ENCODE peak calls at places on chromosomes 13 and 19, in ten cellular contexts. U is PC-3; V is choroid plexus epithelial cell; A is AG09319; F is IMR-90; T is breast epithelium; Z is Caco-2; R is activated CD8-positive, alpha-beta T cell treated with anti-CD3 and anti-CD28 coated beads for 36 hours; I is K562; K is foreskin fibroblast. M is an unnamed sample.

GRCh38 chr13:74070065-74070464 is 64.1 kb downstream of the KLF12 start:
- DNase-seq in K (no peak), V (no peak), R (peak), F (no peak), U (no peak), T (no peak), I (no peak), Z (no peak), A (no peak), M (no peak)

GRCh38 chr19:30449673-30450072 is 77.5 kb downstream of the ZNF536 start:
- DNase-seq in I (no peak), F (no peak), Z (no peak), T (no peak), U (no peak), V (peak), R (no peak), A (no peak), K (no peak), M (no peak)

GRCh38 chr13:45501175-45501526 is 36.4 kb downstream of the COG3 start:
- DNase-seq in A (no peak), U (no peak), R (no peak), T (no peak), Z (no peak), K (no peak), V (no peak), F (no peak), I (no peak), M (no peak)

GRCh38 chr13:46039421-46040036 is 13.0 kb downstream of the ZC3H13 start:
- DNase-seq in U (no peak), R (no peak), Z (no peak), T (no peak), V (no peak), I (no peak), F (peak), A (no peak), K (no peak), M (no peak)

GRCh38 chr13:70162141-70162540 is 53.9 kb upstream of the KLHL1 start:
- DNase-seq in A (no peak), R (no peak), F (no peak), K (no peak), I (no peak), V (peak), T (no peak), U (no peak), Z (no peak), M (no peak)

GRCh38 chr19:2888739-2889224 is 11.9 kb upstream of the ZNF57 start:
- DNase-seq in I (no peak), T (peak), Z (peak), R (peak), K (no peak), U (no peak), F (no peak), V (no peak), A (no peak), M (no peak)

GRCh38 chr19:4178990-4179389 is 3.4 kb downstream of the SIRT6 start:
- DNase-seq in V (no peak), A (no peak), T (no peak), K (no peak), R (no peak), F (no peak), I (no peak), U (no peak), Z (no peak), M (no peak)

GRCh38 chr13:51276684-51277083 is 54.5 kb downstream of the FAM124A start:
- DNase-seq in V (no peak), R (no peak), U (no peak), K (no peak), T (peak), F (no peak), I (no peak), A (no peak), Z (no peak), M (no peak)

GRCh38 chr13:32969516-32969941 is 46.7 kb upstream of the KL start:
- DNase-seq in Z (no peak), U (no peak), K (peak), R (peak), A (peak), T (no peak), I (no peak), V (peak), F (peak), M (peak)

GRCh38 chr13:114035583-114036501 is 62.0 kb upstream of the C13orf46 start:
- DNase-seq in R (no peak), Z (no peak), I (no peak), F (peak), T (peak), K (no peak), V (peak), A (no peak), U (no peak), M (peak)

GRCh38 chr13:98451676-98452105 is 125.2 kb downstream of the STK24 start:
- DNase-seq in R (no peak), F (peak), Z (no peak), I (no peak), A (no peak), T (no peak), U (no peak), K (peak), V (peak), M (peak)

GRCh38 chr13:40672310-40673060 is 6.0 kb upstream of the FOXO1 start:
- DNase-seq in T (no peak), K (peak), R (peak), A (peak), V (peak), I (peak), F (peak), Z (no peak), U (peak), M (peak)

GRCh38 chr13:102993348-102993747 is 72.9 kb downstream of the SLC10A2 start:
- DNase-seq in R (no peak), V (peak), K (no peak), Z (no peak), F (no peak), U (no peak), I (no peak), A (no peak), T (no peak), M (no peak)

GRCh38 chr19:41993612-41994483 is at the start of gene ATP1A3:
- DNase-seq in T (no peak), V (peak), I (peak), Z (peak), A (no peak), R (peak), K (peak), U (peak), F (peak), M (peak)

GRCh38 chr19:11549386-11549953 is 9.6 kb downstream of the ELOF1 start:
- DNase-seq in K (no peak), I (no peak), U (no peak), Z (no peak), R (no peak), A (no peak), T (no peak), F (no peak), V (no peak), M (no peak)

GRCh38 chr13:91045351-91046034 is 302.0 kb upstream of the MIR17HG start:
- DNase-seq in R (no peak), F (no peak), A (no peak), U (peak), I (peak), Z (peak), T (no peak), K (no peak), V (peak), M (no peak)

GRCh38 chr13:107743100-107743499 is 472.2 kb downstream of the LIG4 start:
- DNase-seq in K (no peak), T (no peak), U (peak), A (no peak), V (no peak), F (peak), I (no peak), Z (no peak), R (no peak), M (no peak)

GRCh38 chr13:47119568-47120080 is 222.8 kb upstream of the HTR2A start:
- DNase-seq in U (no peak), T (no peak), I (no peak), V (no peak), Z (no peak), A (no peak), F (peak), K (no peak), R (no peak), M (no peak)

GRCh38 chr13:74135306-74136088 is 1.3 kb upstream of the KLF12 start:
- DNase-seq in R (peak), K (peak), U (peak), V (peak), A (peak), Z (peak), F (peak), I (peak), T (peak), M (peak)

GRCh38 chr19:6753178-6754031 is 13.8 kb downstream of the SH2D3A start:
- DNase-seq in U (peak), A (no peak), F (peak), R (peak), I (peak), K (peak), V (peak), Z (peak), T (no peak), M (peak)

GRCh38 chr19:28466107-28467045 is 746.6 kb downstream of the UQCRFS1 start:
- DNase-seq in R (peak), Z (peak), K (peak), A (peak), T (no peak), F (peak), I (peak), U (peak), V (peak), M (peak)

GRCh38 chr19:43759515-43759914 is 4.8 kb upstream of the SMG9 start:
- DNase-seq in K (peak), Z (no peak), V (peak), F (peak), I (peak), U (peak), R (no peak), T (peak), A (no peak), M (peak)

GRCh38 chr13:78826312-78826711 is 167.4 kb upstream of the OBI1 start:
- DNase-seq in K (no peak), I (no peak), U (no peak), R (no peak), Z (no peak), A (no peak), V (no peak), T (no peak), F (no peak), M (no peak)

GRCh38 chr19:46860846-46861690 is at the start of gene ARHGAP35:
- DNase-seq in A (peak), K (peak), R (no peak), U (peak), V (peak), T (no peak), Z (peak), I (peak), F (no peak), M (no peak)

GRCh38 chr13:46761174-46761573 is 35.8 kb downstream of the ESD start:
- DNase-seq in F (no peak), V (no peak), R (no peak), K (no peak), I (no peak), T (no peak), U (no peak), Z (no peak), A (no peak), M (no peak)

GRCh38 chr13:40784540-40784939 is 4.9 kb upstream of the SLC25A15 start:
- DNase-seq in F (no peak), K (no peak), U (no peak), Z (no peak), T (no peak), A (no peak), I (no peak), V (no peak), R (no peak), M (no peak)

DNA sequence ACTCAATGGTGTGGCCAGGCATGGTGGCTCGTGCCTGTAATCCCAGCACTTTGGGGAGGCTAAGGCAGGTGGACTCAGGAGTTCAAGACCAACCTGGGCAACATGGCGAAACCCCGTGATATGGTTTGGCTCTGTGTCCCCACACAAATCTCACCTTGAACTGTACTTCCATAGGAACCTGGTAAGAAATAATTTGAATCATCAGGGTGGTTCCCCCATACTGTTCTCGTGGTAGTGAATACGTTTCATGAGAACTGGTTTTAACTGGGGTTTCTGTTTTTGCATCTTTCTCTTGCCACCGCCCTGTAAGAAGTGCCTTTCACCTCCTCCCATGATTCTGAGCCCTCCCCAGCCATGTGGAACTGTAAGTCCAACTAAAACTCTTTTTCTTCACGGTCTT is 49.6 kb downstream of the USP12 start:
- DNase-seq in K (no peak), Z (no peak), U (no peak), A (no peak), F (no peak), R (no peak), I (no peak), V (no peak), T (no peak), M (no peak)
- TF ChIP-seq CTCF in K (no peak), Z (no peak), U (no peak), A (no peak), F (no peak), R (no peak), I (no peak), V (no peak), T (no peak), M (no peak)

DNA sequence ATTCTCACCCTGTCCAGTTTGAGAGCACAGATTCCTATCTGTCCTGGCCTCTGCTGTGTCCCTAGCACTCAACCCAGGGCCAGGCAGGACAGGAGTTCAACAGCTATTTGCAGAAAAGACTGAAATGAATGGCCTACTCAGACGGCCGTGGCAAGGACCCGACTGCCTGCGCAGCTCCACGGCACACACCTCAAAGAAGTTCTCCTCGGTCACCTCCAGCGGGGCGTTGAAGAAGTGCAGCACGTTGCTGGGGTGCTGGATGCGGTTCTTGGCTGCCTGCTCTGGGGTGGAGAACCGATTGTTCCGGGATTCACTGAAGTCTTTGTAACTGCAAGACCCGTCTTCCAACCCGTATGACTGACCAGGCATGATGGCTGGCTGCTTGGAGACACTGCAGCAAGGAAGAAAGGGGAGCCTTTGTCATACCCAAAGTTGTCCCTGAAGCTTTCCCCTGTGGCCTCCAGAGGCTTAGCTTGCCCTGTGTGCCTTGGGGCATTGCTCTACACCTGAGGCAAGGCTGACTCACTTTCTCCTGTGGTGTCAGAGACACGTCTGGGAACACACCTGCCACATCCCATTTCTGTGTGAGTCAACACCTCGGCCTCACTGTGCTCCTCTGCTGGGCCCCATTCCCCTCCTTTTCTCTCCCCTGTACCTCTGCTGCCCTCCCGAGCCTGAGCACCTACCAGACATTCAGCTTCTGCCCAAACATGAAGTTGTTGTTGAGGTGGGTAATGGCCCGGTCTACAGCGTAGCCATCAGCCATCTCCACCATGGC is 6.8 kb upstream of the ECH1 start:
- DNase-seq in V (peak), F (no peak), R (peak), K (no peak), T (peak), Z (peak), U (peak), I (no peak), A (no peak), M (no peak)
- TF ChIP-seq CTCF in V (no peak), F (no peak), R (no peak), K (no peak), T (peak), Z (no peak), U (peak), I (no peak), A (no peak), M (peak)

DNA sequence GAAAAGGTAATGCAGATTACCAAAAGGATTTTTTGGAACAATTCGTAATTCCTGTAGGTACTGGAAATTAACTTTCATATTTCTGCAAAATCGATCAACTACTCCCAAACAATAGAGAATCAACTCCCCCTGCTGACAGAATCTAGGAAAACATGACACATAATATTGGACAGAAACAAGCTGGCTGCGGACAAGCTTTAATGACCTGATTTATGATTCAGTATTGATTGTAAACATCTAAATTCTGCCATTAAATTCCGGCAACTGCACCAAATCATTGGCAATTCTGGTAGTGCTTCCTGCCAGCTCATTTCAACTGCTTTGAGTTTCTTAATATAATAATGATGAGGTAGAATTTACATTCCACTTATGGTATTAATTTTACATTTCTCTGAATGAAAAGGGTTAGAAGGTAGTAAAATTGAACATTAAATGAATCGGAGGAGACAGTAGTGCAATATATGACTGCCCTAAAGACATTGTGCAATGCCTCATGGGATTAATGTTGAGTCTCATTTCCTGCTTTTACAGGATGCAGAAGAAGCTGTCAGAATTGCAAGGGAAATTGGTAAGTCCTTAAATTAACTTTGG is 146.5 kb downstream of the PCCA start:
- DNase-seq in K (peak), Z (peak), I (peak), F (peak), V (peak), U (peak), A (peak), T (no peak), R (peak), M (peak)
- TF ChIP-seq CTCF in K (peak), Z (peak), I (peak), F (peak), V (peak), U (peak), A (peak), T (peak), R (peak), M (peak)

GRCh38 chr13:75691183-75691582 is 55.1 kb downstream of the LMO7 start:
- DNase-seq in I (no peak), U (peak), F (peak), T (no peak), Z (no peak), R (no peak), V (no peak), A (no peak), K (no peak), M (no peak)

GRCh38 chr13:75687145-75687763 is 51.1 kb downstream of the LMO7 start:
- DNase-seq in F (peak), Z (peak), U (peak), I (peak), R (no peak), T (no peak), A (no peak), K (peak), V (peak), M (peak)

GRCh38 chr13:75689686-75690085 is 53.6 kb downstream of the LMO7 start:
- DNase-seq in R (no peak), U (no peak), F (peak), I (no peak), Z (no peak), V (no peak), K (no peak), A (no peak), T (no peak), M (no peak)

GRCh38 chr13:75679459-75679858 is 43.3 kb downstream of the LMO7 start:
- DNase-seq in F (no peak), Z (no peak), R (no peak), I (no peak), V (no peak), T (no peak), U (no peak), K (no peak), A (no peak), M (no peak)

DNA sequence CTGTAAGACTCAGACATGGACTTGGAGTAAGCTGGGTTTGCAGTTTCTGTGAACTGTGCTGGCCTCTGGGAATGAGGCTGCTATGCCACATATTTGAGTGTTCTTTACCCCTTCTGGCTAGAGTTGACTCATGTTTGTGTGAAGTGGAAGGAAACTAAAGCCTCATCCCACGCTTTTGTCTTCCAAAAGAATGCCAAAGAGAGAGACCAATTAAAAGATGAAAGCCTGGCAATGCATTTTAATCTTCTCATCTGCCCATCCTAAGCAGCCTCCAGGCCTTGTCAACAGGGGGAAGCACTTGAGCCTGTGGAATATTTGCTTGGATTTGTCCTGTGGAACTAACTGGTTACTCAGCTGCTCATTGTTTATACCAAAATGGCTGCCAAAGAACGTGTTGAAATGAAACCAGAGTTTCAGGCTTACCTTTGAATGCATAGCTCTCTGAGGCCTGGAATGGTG is 49.1 kb downstream of the LMO7 start:
- DNase-seq in F (peak), U (peak), I (no peak), T (peak), A (no peak), K (peak), Z (peak), R (peak), V (peak), M (peak)
- TF ChIP-seq CTCF in F (peak), U (peak), I (no peak), T (no peak), A (peak), K (peak), Z (no peak), R (no peak), V (peak), M (peak)

GRCh38 chr19:58326914-58327726 is at the start of gene ZSCAN22:
- DNase-seq in I (peak), U (peak), A (peak), K (peak), Z (peak), T (peak), F (peak), R (peak), V (peak), M (peak)
- TF ChIP-seq CTCF in I (no peak), U (no peak), A (no peak), K (no peak), Z (no peak), T (peak), F (no peak), R (no peak), V (no peak), M (no peak)

GRCh38 chr13:34335662-34336007 is 517.7 kb downstream of the RFC3 start:
- DNase-seq in K (no peak), U (no peak), V (no peak), I (no peak), Z (no peak), R (no peak), T (no peak), F (no peak), A (no peak), M (no peak)
- TF ChIP-seq CTCF in K (no peak), U (no peak), V (no peak), I (no peak), Z (no peak), R (no peak), T (no peak), F (no peak), A (no peak), M (no peak)

DNA sequence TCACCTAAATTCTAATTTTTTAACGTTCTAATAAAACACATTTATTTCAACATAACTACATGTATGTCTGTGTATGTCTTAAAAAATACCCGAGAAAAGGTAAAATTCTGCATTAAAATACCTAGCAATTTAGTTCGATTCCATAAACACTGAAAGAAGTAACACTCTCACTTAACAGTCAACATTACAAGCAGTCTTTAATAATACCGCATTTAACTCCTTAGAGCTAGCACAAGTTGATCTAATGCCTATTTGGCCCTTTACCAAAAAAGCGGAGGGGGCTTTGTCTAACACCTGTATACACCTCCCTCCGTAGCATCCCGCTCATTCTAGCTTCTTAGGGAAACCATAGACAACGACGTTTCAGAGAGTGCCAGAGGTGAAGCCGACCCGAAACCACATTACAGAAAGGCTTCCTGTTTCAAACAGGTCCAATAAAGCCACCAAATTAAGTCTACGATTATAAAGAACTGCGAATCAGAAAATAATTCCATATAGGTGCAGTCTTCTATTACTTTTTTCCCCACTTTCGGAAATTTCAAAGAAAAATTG is 1.2 kb downstream of the SPART start:
- DNase-seq in Z (no peak), T (no peak), U (no peak), R (peak), V (peak), K (no peak), A (no peak), F (no peak), I (peak), M (no peak)
- TF ChIP-seq CTCF in Z (no peak), T (no peak), U (no peak), R (no peak), V (no peak), K (no peak), A (no peak), F (no peak), I (no peak), M (no peak)

GRCh38 chr19:45146716-45147337 is 14.0 kb downstream of the NKPD1 start:
- DNase-seq in U (no peak), F (no peak), V (no peak), A (no peak), R (no peak), K (no peak), I (no peak), T (no peak), Z (no peak), M (no peak)
- TF ChIP-seq CTCF in U (no peak), F (no peak), V (no peak), A (no peak), R (no peak), K (no peak), I (no peak), T (no peak), Z (no peak), M (no peak)

M was measured in brain microvascular endothelial cell.